ENCODE peak calls at places on chromosomes 16 and 17, in five cellular contexts. V is adrenal gland, Z is breast epithelium, G is BJ, B is heart right ventricle. X is an unnamed sample.

GRCh38 chr17:83200231-83200699 is 120.9 kb downstream of the METRNL start:
- DNase-seq in V (no peak), Z (peak), G (no peak), B (peak), X (no peak)

GRCh38 chr16:85715169-85716015 is 26.6 kb upstream of the GINS2 start:
- DNase-seq in V (no peak), Z (no peak), G (no peak), B (no peak), X (no peak)

GRCh38 chr16:19001788-19002187 is 18.1 kb downstream of the TMC7 start:
- DNase-seq in V (no peak), Z (no peak), G (no peak), B (no peak), X (peak)

GRCh38 chr17:46179375-46179999 is 13.7 kb downstream of the KANSL1 start:
- DNase-seq in V (no peak), Z (no peak), G (no peak), B (no peak), X (no peak)

GRCh38 chr17:76272541-76273434 is 7.6 kb downstream of the UBALD2 start:
- DNase-seq in V (no peak), Z (no peak), G (no peak), B (no peak), X (no peak)

GRCh38 chr17:61809816-61810392 is 53.4 kb downstream of the BRIP1 start:
- DNase-seq in V (no peak), Z (no peak), G (no peak), B (no peak), X (no peak)

GRCh38 chr16:62035115-62036092 is 834 bp downstream of the CDH8 start:
- DNase-seq in V (no peak), Z (no peak), G (no peak), B (no peak), X (no peak)

GRCh38 chr16:72850863-72851262 is 197.1 kb downstream of the ZFHX3 start:
- DNase-seq in V (no peak), Z (no peak), G (no peak), B (peak), X (no peak)

GRCh38 chr16:4944333-4945281 is 7.7 kb upstream of the PPL start:
- DNase-seq in V (peak), Z (peak), G (peak), B (peak), X (peak)

GRCh38 chr16:77807-78443 is at the start of gene MPG:
- DNase-seq in V (peak), Z (peak), G (no peak), B (peak), X (no peak)

GRCh38 chr16:9260665-9261064 is 169.2 kb downstream of the HAPSTR1 start:
- DNase-seq in V (peak), Z (no peak), G (no peak), B (peak), X (no peak)

GRCh38 chr16:79402920-79403319 is 197.6 kb downstream of the MAF start:
- DNase-seq in V (no peak), Z (no peak), G (no peak), B (no peak), X (no peak)

GRCh38 chr17:71530227-71530626 is 590.6 kb upstream of the SOX9 start:
- DNase-seq in V (no peak), Z (no peak), G (no peak), B (no peak), X (no peak)

GRCh38 chr16:8788578-8789172 is 8.8 kb downstream of the TMEM186 start:
- DNase-seq in V (no peak), Z (no peak), G (no peak), B (no peak), X (no peak)

GRCh38 chr17:75061618-75062017 is 14.6 kb downstream of the KCTD2 start:
- DNase-seq in V (no peak), Z (no peak), G (no peak), B (no peak), X (no peak)

GRCh38 chr16:18582902-18583301 is 21.0 kb upstream of the NOMO2 start:
- DNase-seq in V (no peak), Z (no peak), G (no peak), B (no peak), X (no peak)

GRCh38 chr16:149024-149675 is 3.3 kb upstream of the HBZ start:
- DNase-seq in V (no peak), Z (no peak), G (no peak), B (no peak), X (no peak)

GRCh38 chr16:4358831-4359561 is 7.9 kb upstream of the PAM16 start:
- DNase-seq in V (peak), Z (peak), G (no peak), B (peak), X (no peak)

GRCh38 chr16:78235168-78235800 is 135.8 kb downstream of the WWOX start:
- DNase-seq in V (peak), Z (peak), G (no peak), B (peak), X (peak)

GRCh38 chr16:2498531-2499253 is 15.1 kb upstream of the ATP6V0C start:
- DNase-seq in V (no peak), Z (peak), G (no peak), B (no peak), X (no peak)

GRCh38 chr17:7034955-7035590 is 742 bp upstream of the SLC16A13 start:
- DNase-seq in V (no peak), Z (no peak), G (no peak), B (peak), X (no peak)

GRCh38 chr17:798246-798645 is 16.1 kb downstream of the MRM3 start:
- DNase-seq in V (no peak), Z (no peak), G (no peak), B (no peak), X (no peak)

GRCh38 chr17:41524261-41524660 is 3.8 kb downstream of the KRT19 start:
- DNase-seq in V (no peak), Z (no peak), G (no peak), B (no peak), X (no peak)

GRCh38 chr16:30902070-30902972 is 5.9 kb downstream of the CTF1 start:
- DNase-seq in V (peak), Z (no peak), G (no peak), B (peak), X (no peak)

GRCh38 chr17:78817123-78817522 is 23.5 kb downstream of the USP36 start:
- DNase-seq in V (no peak), Z (no peak), G (no peak), B (no peak), X (no peak)

GRCh38 chr16:72995151-72995881 is 52.6 kb downstream of the ZFHX3 start:
- DNase-seq in V (no peak), Z (no peak), G (no peak), B (no peak), X (no peak)

GRCh38 chr17:45051060-45051719 is at the start of gene DCAKD:
- DNase-seq in V (peak), Z (peak), G (peak), B (peak), X (peak)

GRCh38 chr17:45050680-45051059 is 762 bp downstream of the DCAKD start:
- DNase-seq in V (no peak), Z (no peak), G (no peak), B (no peak), X (no peak)

GRCh38 chr17:45048795-45049563 is 2.5 kb downstream of the DCAKD start:
- DNase-seq in V (no peak), Z (no peak), G (no peak), B (no peak), X (no peak)

GRCh38 chr17:45046536-45047125 is 4.8 kb downstream of the DCAKD start:
- DNase-seq in V (no peak), Z (no peak), G (no peak), B (no peak), X (no peak)

GRCh38 chr17:45052052-45052772 is 780 bp upstream of the DCAKD start:
- DNase-seq in V (peak), Z (no peak), G (no peak), B (peak), X (no peak)
- H3K4me3 ChIP-seq in V (peak), Z (peak), G (peak), B (peak), X (peak)

GRCh38 chr17:16158721-16159120 is 56.6 kb downstream of the NCOR1 start:
- DNase-seq in V (no peak), Z (no peak), G (no peak), B (no peak), X (no peak)
- TF ChIP-seq CTCF in V (no peak), Z (no peak), G (no peak), B (no peak), X (no peak)

GRCh38 chr17:17445925-17446665 is 30.7 kb upstream of the MED9 start:
- DNase-seq in V (no peak), Z (peak), G (peak), B (peak), X (peak)
- H3K4me3 ChIP-seq in V (no peak), Z (no peak), G (no peak), B (no peak), X (no peak)

DNA sequence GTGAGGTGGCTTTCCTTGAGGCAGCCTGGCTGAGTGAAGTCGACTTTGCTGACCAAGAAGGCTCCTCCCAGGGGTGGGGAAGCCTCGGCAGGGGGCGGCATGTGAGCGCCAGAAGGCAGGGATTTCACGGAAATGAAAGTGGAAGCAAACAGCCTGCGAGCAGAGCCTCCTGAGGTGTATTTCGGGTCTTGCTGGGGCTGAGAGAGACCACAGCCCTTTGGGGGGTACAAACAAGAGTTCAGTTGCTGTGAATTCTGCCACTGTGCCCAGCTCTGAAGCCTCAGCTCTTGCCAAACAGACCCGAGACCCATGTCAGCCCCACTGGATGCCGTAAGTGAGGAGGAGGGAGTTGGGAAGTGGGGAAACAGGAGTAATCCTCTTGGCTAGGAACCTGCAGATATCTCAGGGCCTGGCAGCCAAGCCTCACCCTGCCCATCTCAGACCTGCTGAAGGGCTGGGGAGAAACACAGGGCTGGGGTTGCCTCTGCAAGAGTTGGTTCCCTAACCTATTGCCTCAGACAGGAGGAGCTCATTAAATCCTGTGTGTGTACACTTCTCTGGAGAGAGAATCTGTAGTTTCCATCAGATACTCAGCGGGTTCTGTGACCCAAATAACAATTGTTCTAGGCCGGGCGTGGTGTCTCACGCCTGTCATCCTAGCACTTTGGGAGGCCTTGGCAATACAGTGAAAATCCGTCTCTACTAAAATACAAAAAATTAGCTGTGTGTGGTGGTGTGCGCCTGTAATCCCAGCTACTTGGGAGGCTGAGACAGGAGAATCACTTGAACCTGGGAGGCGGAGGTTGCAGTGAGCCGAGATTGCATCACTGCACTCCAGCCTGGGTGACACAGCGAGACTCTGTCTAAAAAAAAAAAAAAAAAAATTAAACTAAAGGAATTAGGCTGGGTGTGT is at the start of gene IFI35:
- DNase-seq in V (peak), Z (peak), G (peak), B (peak), X (peak)
- TF ChIP-seq CTCF in V (peak), Z (no peak), G (peak), B (peak), X (no peak)